ENCODE peak calls at places on chromosomes 16 and 17, in five cellular contexts. One of them, this sample, is unnamed.

GRCh38 chr16:23757116-23757515 is 2.3 kb downstream of the CHP2 start:
- DNase-seq in nephron progenitor cell: no peak
- DNase-seq in astrocyte of the spinal cord: no peak
- DNase-seq in foreskin fibroblast: no peak
- DNase-seq in omental fat pad: no peak
- DNase-seq in this sample: no peak

GRCh38 chr17:64240741-64241347 is 22.2 kb downstream of the TEX2 start:
- DNase-seq in foreskin fibroblast: peak; percentile 96
- DNase-seq in omental fat pad: no peak
- DNase-seq in astrocyte of the spinal cord: peak; percentile 77
- DNase-seq in nephron progenitor cell: no peak
- DNase-seq in this sample: no peak

GRCh38 chr16:64184156-64184555 is 937.7 kb downstream of the CDH11 start:
- DNase-seq in foreskin fibroblast: peak; percentile 41
- DNase-seq in nephron progenitor cell: no peak
- DNase-seq in omental fat pad: no peak
- DNase-seq in astrocyte of the spinal cord: no peak
- DNase-seq in this sample: no peak

GRCh38 chr17:43398724-43399595 is at the start of gene ARL4D:
- DNase-seq in omental fat pad: peak; percentile 96
- DNase-seq in astrocyte of the spinal cord: peak; percentile 73
- DNase-seq in nephron progenitor cell: peak; percentile 93
- DNase-seq in foreskin fibroblast: peak; percentile 73
- DNase-seq in this sample: peak; percentile 81

GRCh38 chr17:61048398-61049106 is 351.1 kb upstream of the TBX2 start:
- DNase-seq in omental fat pad: no peak
- DNase-seq in foreskin fibroblast: no peak
- DNase-seq in astrocyte of the spinal cord: no peak
- DNase-seq in nephron progenitor cell: no peak
- DNase-seq in this sample: no peak

GRCh38 chr16:84618428-84619102 is 687 bp upstream of the COTL1 start:
- DNase-seq in astrocyte of the spinal cord: peak; percentile 98
- DNase-seq in foreskin fibroblast: peak; percentile 93
- DNase-seq in omental fat pad: no peak
- DNase-seq in nephron progenitor cell: no peak
- DNase-seq in this sample: no peak

GRCh38 chr17:17982796-17983195 is 10.1 kb downstream of the DRC3 start:
- DNase-seq in foreskin fibroblast: no peak
- DNase-seq in astrocyte of the spinal cord: no peak
- DNase-seq in omental fat pad: no peak
- DNase-seq in nephron progenitor cell: no peak
- DNase-seq in this sample: no peak

GRCh38 chr16:82311528-82311927 is 141.5 kb upstream of the MPHOSPH6 start:
- DNase-seq in nephron progenitor cell: no peak
- DNase-seq in omental fat pad: no peak
- DNase-seq in astrocyte of the spinal cord: no peak
- DNase-seq in foreskin fibroblast: no peak
- DNase-seq in this sample: no peak

GRCh38 chr17:72656114-72656763 is 436.2 kb downstream of the SLC39A11 start:
- DNase-seq in astrocyte of the spinal cord: no peak
- DNase-seq in nephron progenitor cell: no peak
- DNase-seq in omental fat pad: no peak
- DNase-seq in foreskin fibroblast: no peak
- DNase-seq in this sample: no peak

GRCh38 chr17:67818110-67819002 is 6.9 kb upstream of the BPTF start:
- DNase-seq in foreskin fibroblast: no peak
- DNase-seq in nephron progenitor cell: peak; percentile 33
- DNase-seq in astrocyte of the spinal cord: no peak
- DNase-seq in omental fat pad: no peak
- DNase-seq in this sample: no peak

GRCh38 chr16:87129771-87130170 is 187.4 kb downstream of the C16orf95 start:
- DNase-seq in foreskin fibroblast: no peak
- DNase-seq in omental fat pad: no peak
- DNase-seq in astrocyte of the spinal cord: peak; percentile 77
- DNase-seq in nephron progenitor cell: no peak
- DNase-seq in this sample: no peak

GRCh38 chr17:74858672-74859438 is 830 bp downstream of the GRIN2C start:
- DNase-seq in omental fat pad: no peak
- DNase-seq in nephron progenitor cell: no peak
- DNase-seq in foreskin fibroblast: no peak
- DNase-seq in astrocyte of the spinal cord: no peak
- DNase-seq in this sample: no peak

GRCh38 chr16:81004646-81005353 is 1.9 kb downstream of the CMC2 start:
- DNase-seq in nephron progenitor cell: peak; percentile 12
- DNase-seq in astrocyte of the spinal cord: peak; percentile 78
- DNase-seq in omental fat pad: no peak
- DNase-seq in foreskin fibroblast: peak; percentile 28
- DNase-seq in this sample: no peak

GRCh38 chr16:50478773-50479149 is 69.4 kb upstream of the NKD1 start:
- DNase-seq in astrocyte of the spinal cord: no peak
- DNase-seq in omental fat pad: no peak
- DNase-seq in nephron progenitor cell: no peak
- DNase-seq in foreskin fibroblast: no peak
- DNase-seq in this sample: no peak

GRCh38 chr16:50478021-50478772 is 70.0 kb upstream of the NKD1 start:
- DNase-seq in astrocyte of the spinal cord: no peak
- DNase-seq in foreskin fibroblast: no peak
- DNase-seq in nephron progenitor cell: no peak
- DNase-seq in omental fat pad: no peak
- DNase-seq in this sample: no peak

GRCh38 chr16:50474138-50474537 is 74.1 kb upstream of the NKD1 start:
- DNase-seq in nephron progenitor cell: no peak
- DNase-seq in omental fat pad: no peak
- DNase-seq in foreskin fibroblast: no peak
- DNase-seq in astrocyte of the spinal cord: no peak
- DNase-seq in this sample: no peak

GRCh38 chr16:50475170-50475569 is 73.0 kb upstream of the NKD1 start:
- DNase-seq in omental fat pad: no peak
- DNase-seq in nephron progenitor cell: no peak
- DNase-seq in foreskin fibroblast: no peak
- DNase-seq in astrocyte of the spinal cord: no peak
- DNase-seq in this sample: no peak

GRCh38 chr16:50476486-50477260 is 71.5 kb upstream of the NKD1 start:
- DNase-seq in astrocyte of the spinal cord: no peak
- DNase-seq in foreskin fibroblast: no peak
- DNase-seq in nephron progenitor cell: no peak
- DNase-seq in omental fat pad: no peak
- DNase-seq in this sample: no peak
- TF ChIP-seq CTCF in astrocyte of the spinal cord: no peak
- TF ChIP-seq CTCF in foreskin fibroblast: no peak
- TF ChIP-seq CTCF in nephron progenitor cell: no peak
- TF ChIP-seq CTCF in omental fat pad: no peak
- TF ChIP-seq CTCF in this sample: no peak

GRCh38 chr17:1560582-1561170 is 1.9 kb downstream of the PITPNA start:
- DNase-seq in nephron progenitor cell: no peak
- DNase-seq in foreskin fibroblast: no peak
- DNase-seq in astrocyte of the spinal cord: no peak
- DNase-seq in omental fat pad: no peak
- DNase-seq in this sample: no peak

GRCh38 chr17:1559743-1560581 is 2.6 kb downstream of the PITPNA start:
- DNase-seq in nephron progenitor cell: no peak
- DNase-seq in astrocyte of the spinal cord: no peak
- DNase-seq in foreskin fibroblast: no peak
- DNase-seq in omental fat pad: no peak
- DNase-seq in this sample: no peak

GRCh38 chr17:1563786-1564613 is 1.4 kb upstream of the PITPNA start:
- DNase-seq in nephron progenitor cell: no peak
- DNase-seq in astrocyte of the spinal cord: no peak
- DNase-seq in omental fat pad: no peak
- DNase-seq in foreskin fibroblast: no peak
- DNase-seq in this sample: no peak

GRCh38 chr17:1561420-1562177 is 993 bp downstream of the PITPNA start:
- DNase-seq in astrocyte of the spinal cord: no peak
- DNase-seq in nephron progenitor cell: peak; percentile 59
- DNase-seq in foreskin fibroblast: no peak
- DNase-seq in omental fat pad: no peak
- DNase-seq in this sample: peak; percentile 54

GRCh38 chr17:1562178-1562643 is 381 bp downstream of the PITPNA start:
- DNase-seq in astrocyte of the spinal cord: peak; percentile 28
- DNase-seq in omental fat pad: no peak
- DNase-seq in nephron progenitor cell: no peak
- DNase-seq in foreskin fibroblast: peak; percentile 30
- DNase-seq in this sample: no peak
- TF ChIP-seq CTCF in astrocyte of the spinal cord: no peak
- TF ChIP-seq CTCF in omental fat pad: no peak
- TF ChIP-seq CTCF in nephron progenitor cell: no peak
- TF ChIP-seq CTCF in foreskin fibroblast: no peak
- TF ChIP-seq CTCF in this sample: no peak

GRCh38 chr16:69424053-69424934 is at the start of gene CYB5B:
- DNase-seq in omental fat pad: peak; percentile 96
- DNase-seq in foreskin fibroblast: peak; percentile 97
- DNase-seq in astrocyte of the spinal cord: peak; percentile 99
- DNase-seq in nephron progenitor cell: peak; percentile 87
- DNase-seq in this sample: peak; percentile 81
- TF ChIP-seq CTCF in omental fat pad: no peak
- TF ChIP-seq CTCF in foreskin fibroblast: no peak
- TF ChIP-seq CTCF in astrocyte of the spinal cord: no peak
- TF ChIP-seq CTCF in nephron progenitor cell: no peak
- TF ChIP-seq CTCF in this sample: no peak

GRCh38 chr17:44904001-44904984 is 5.0 kb upstream of the EFTUD2 start:
- DNase-seq in foreskin fibroblast: no peak
- DNase-seq in nephron progenitor cell: no peak
- DNase-seq in astrocyte of the spinal cord: no peak
- DNase-seq in omental fat pad: no peak
- DNase-seq in this sample: no peak
- TF ChIP-seq CTCF in foreskin fibroblast: no peak
- TF ChIP-seq CTCF in nephron progenitor cell: no peak
- TF ChIP-seq CTCF in astrocyte of the spinal cord: no peak
- TF ChIP-seq CTCF in omental fat pad: no peak
- TF ChIP-seq CTCF in this sample: no peak

DNA sequence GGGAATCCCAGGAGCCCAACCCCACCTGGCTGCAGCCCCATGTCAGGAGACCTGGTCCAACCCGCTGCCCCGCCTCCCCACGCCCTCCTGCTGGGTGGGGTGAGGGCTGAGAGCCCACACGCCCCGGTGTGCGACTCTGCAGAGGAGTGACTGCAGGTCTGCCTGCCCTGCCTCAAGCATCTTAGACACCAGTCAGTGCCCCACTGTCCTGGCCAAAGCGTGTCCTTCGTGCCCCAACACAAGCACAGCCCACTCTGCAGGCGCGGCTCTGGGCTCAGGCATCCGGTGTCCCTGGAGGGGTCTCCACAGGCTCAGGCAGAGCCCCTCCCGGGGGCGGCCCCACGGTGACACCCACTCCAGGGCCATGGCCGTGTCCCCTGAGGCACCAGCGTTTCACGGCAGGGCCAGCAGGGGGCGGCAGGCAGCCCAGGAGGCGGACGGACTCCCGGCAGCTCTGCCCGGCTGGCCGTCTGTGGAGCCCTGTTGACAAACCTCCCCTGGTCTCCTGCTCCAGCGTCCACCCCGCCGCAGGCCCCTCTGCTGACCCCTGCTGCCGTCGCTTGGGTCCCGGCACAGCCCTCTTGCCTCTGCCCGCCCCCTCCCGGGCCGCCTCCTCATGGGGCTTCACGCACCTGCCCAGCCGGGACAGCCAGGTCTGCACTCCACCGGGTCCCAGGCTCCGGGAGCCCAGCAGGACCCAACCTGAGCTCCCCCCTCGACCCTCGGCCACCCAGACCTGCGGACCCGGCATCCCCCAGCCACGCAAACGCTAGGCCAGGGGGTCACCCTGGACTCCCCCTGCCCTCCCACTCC is 8.6 kb upstream of the UBE2I start:
- DNase-seq in nephron progenitor cell: peak; percentile 85
- DNase-seq in omental fat pad: no peak
- DNase-seq in astrocyte of the spinal cord: peak; percentile 10
- DNase-seq in foreskin fibroblast: peak; percentile 24
- DNase-seq in this sample: peak; percentile 83
- TF ChIP-seq CTCF in nephron progenitor cell: peak; percentile 79
- TF ChIP-seq CTCF in omental fat pad: no peak
- TF ChIP-seq CTCF in astrocyte of the spinal cord: peak; percentile 88
- TF ChIP-seq CTCF in foreskin fibroblast: peak; percentile 93
- TF ChIP-seq CTCF in this sample: no peak

GRCh38 chr16:67445441-67445912 is 14.6 kb downstream of the HSD11B2 start:
- DNase-seq in astrocyte of the spinal cord: no peak
- DNase-seq in foreskin fibroblast: no peak
- DNase-seq in nephron progenitor cell: no peak
- DNase-seq in omental fat pad: no peak
- DNase-seq in this sample: no peak
- TF ChIP-seq CTCF in astrocyte of the spinal cord: peak; percentile 26
- TF ChIP-seq CTCF in foreskin fibroblast: no peak
- TF ChIP-seq CTCF in nephron progenitor cell: no peak
- TF ChIP-seq CTCF in omental fat pad: no peak
- TF ChIP-seq CTCF in this sample: no peak

This sample was measured in activated B cell treated with CpG ODN at 0.5 μM for 24 hours.